ENCODE peak calls at places on chromosome 2, in ten cellular contexts. S is small intestine; M is dorsolateral prefrontal cortex; R is transverse colon; V is activated naive CD4-positive, alpha-beta T cell treated with Interleukin-2 at 50 U/mL for 16 hours; O is activated T-helper 1 cell treated with Interleukin-2 at 50 U/mL for 16 hours; L is stimulated activated CD4-positive, alpha-beta T cell treated with anti-CD3 and anti-CD28 coated beads, Interleukin-1b, Interleukin-23, amount 100 ng/mL, for 24 hours; Y is T-helper 22 cell; C is Kasumi-1; U is PC-9. B is an unnamed sample.

GRCh38 chr2:204477358-204477950 is 67.8 kb upstream of the PARD3B start:
- DNase-seq in S (no peak), M (no peak), R (no peak), V (no peak), O (no peak), L (no peak), Y (no peak), C (no peak), U (no peak), B (no peak)

GRCh38 chr2:100180503-100180902 is 38.1 kb upstream of the AFF3 start:
- DNase-seq in S (no peak), M (no peak), R (no peak), V (no peak), O (no peak), L (no peak), Y (no peak), C (no peak), U (no peak), B (no peak)

GRCh38 chr2:203599509-203599908 is 64.4 kb upstream of the RAPH1 start:
- DNase-seq in S (no peak), M (no peak), R (no peak), V (no peak), O (no peak), L (no peak), Y (no peak), C (no peak), U (no peak), B (no peak)

GRCh38 chr2:105287692-105288091 is 41.8 kb downstream of the TGFBRAP1 start:
- DNase-seq in S (peak; percentile 22), M (no peak), R (peak; percentile 25), V (peak; percentile 10), O (no peak), L (no peak), Y (no peak), C (peak; percentile 72), U (peak; percentile 17), B (peak; percentile 36)

GRCh38 chr2:222410534-222410933 is 13.8 kb upstream of the SGPP2 start:
- DNase-seq in S (no peak), M (no peak), R (no peak), V (no peak), O (no peak), L (no peak), Y (no peak), C (no peak), U (peak; percentile 77), B (no peak)

GRCh38 chr2:8536686-8537571 is 144.9 kb upstream of the ID2 start:
- DNase-seq in S (no peak), M (no peak), R (no peak), V (no peak), O (no peak), L (no peak), Y (no peak), C (no peak), U (no peak), B (no peak)

GRCh38 chr2:15932394-15933183 is 7.8 kb upstream of the MYCN start:
- DNase-seq in S (no peak), M (no peak), R (no peak), V (no peak), O (no peak), L (no peak), Y (no peak), C (no peak), U (no peak), B (no peak)

GRCh38 chr2:63992061-63992685 is 27.1 kb downstream of the VPS54 start:
- DNase-seq in S (no peak), M (no peak), R (no peak), V (no peak), O (no peak), L (no peak), Y (no peak), C (no peak), U (no peak), B (no peak)

GRCh38 chr2:180823546-180824141 is 156.8 kb upstream of the UBE2E3 start:
- DNase-seq in S (no peak), M (no peak), R (no peak), V (no peak), O (no peak), L (no peak), Y (no peak), C (no peak), U (no peak), B (peak; percentile 15)

GRCh38 chr2:176390276-176390675 is 121.0 kb downstream of the MTX2 start:
- DNase-seq in S (no peak), M (no peak), R (no peak), V (no peak), O (no peak), L (no peak), Y (no peak), C (no peak), U (no peak), B (no peak)

GRCh38 chr2:85753035-85753524 is 711 bp upstream of the ATOH8 start:
- DNase-seq in S (no peak), M (no peak), R (no peak), V (no peak), O (no peak), L (no peak), Y (no peak), C (peak; percentile 12), U (no peak), B (no peak)

GRCh38 chr2:101307503-101307902 is 998 bp downstream of the RNF149 start:
- DNase-seq in S (no peak), M (no peak), R (no peak), V (peak; percentile 30), O (no peak), L (no peak), Y (no peak), C (no peak), U (no peak), B (peak; percentile 77)

GRCh38 chr2:72973566-72974435 is 56.5 kb downstream of the EMX1 start:
- DNase-seq in S (peak; percentile 55), M (no peak), R (peak; percentile 41), V (peak; percentile 29), O (no peak), L (peak; percentile 7), Y (no peak), C (peak; percentile 57), U (peak; percentile 41), B (peak; percentile 72)

GRCh38 chr2:203534486-203535077 is 519 bp downstream of the RAPH1 start:
- DNase-seq in S (no peak), M (no peak), R (peak; percentile 47), V (peak; percentile 56), O (peak; percentile 10), L (peak; percentile 8), Y (peak; percentile 32), C (no peak), U (no peak), B (no peak)

GRCh38 chr2:45968946-45969584 is 317.6 kb downstream of the PRKCE start:
- DNase-seq in S (no peak), M (no peak), R (no peak), V (no peak), O (no peak), L (no peak), Y (no peak), C (no peak), U (no peak), B (no peak)

GRCh38 chr2:100139114-100139513 is 3.3 kb downstream of the AFF3 start:
- DNase-seq in S (no peak), M (no peak), R (no peak), V (no peak), O (no peak), L (no peak), Y (no peak), C (no peak), U (no peak), B (no peak)

GRCh38 chr2:153110477-153110876 is 368.1 kb downstream of the RPRM start:
- DNase-seq in S (no peak), M (no peak), R (no peak), V (no peak), O (no peak), L (no peak), Y (no peak), C (no peak), U (no peak), B (no peak)

GRCh38 chr2:191554240-191554639 is 123.7 kb upstream of the NABP1 start:
- DNase-seq in S (no peak), M (no peak), R (no peak), V (no peak), O (no peak), L (no peak), Y (no peak), C (no peak), U (no peak), B (no peak)

GRCh38 chr2:17300141-17300540 is 218.1 kb downstream of the RAD51AP2 start:
- DNase-seq in S (no peak), M (no peak), R (no peak), V (no peak), O (no peak), L (no peak), Y (no peak), C (no peak), U (no peak), B (peak; percentile 13)

GRCh38 chr2:106037922-106038321 is 156.2 kb downstream of the UXS1 start:
- DNase-seq in S (no peak), M (no peak), R (no peak), V (no peak), O (no peak), L (no peak), Y (no peak), C (no peak), U (no peak), B (no peak)

GRCh38 chr2:19754907-19755306 is 146.9 kb downstream of the TTC32 start:
- DNase-seq in S (no peak), M (no peak), R (no peak), V (no peak), O (no peak), L (no peak), Y (no peak), C (no peak), U (no peak), B (no peak)

GRCh38 chr2:187118331-187119099 is 269.5 kb upstream of the ZSWIM2 start:
- DNase-seq in S (no peak), M (no peak), R (no peak), V (no peak), O (no peak), L (no peak), Y (no peak), C (no peak), U (no peak), B (no peak)

GRCh38 chr2:143681006-143681405 is 551.8 kb downstream of the ARHGAP15 start:
- DNase-seq in S (no peak), M (no peak), R (no peak), V (no peak), O (no peak), L (no peak), Y (no peak), C (no peak), U (no peak), B (no peak)